ENCODE peak calls at places on chromosomes 2 and 18, in seven cellular contexts. V is stomach, F is breast epithelium, M is body of pancreas, S is HFFc6, D is omental fat pad, B is OCI-LY7. C is an unnamed sample.
A peak's percentile ranks its signal among the peaks of the same experiment; 100 is the strongest.

GRCh38 chr18:36412778-36413177 is 115.3 kb downstream of the FHOD3 start:
- DNase-seq in V (no peak), F (no peak), M (peak; percentile 19), S (peak; percentile 26), D (no peak), B (no peak), C (peak; percentile 37)

GRCh38 chr2:9768388-9768787 is 74.9 kb upstream of the TAF1B start:
- DNase-seq in V (no peak), F (peak; percentile 28), M (peak; percentile 64), S (no peak), D (no peak), B (no peak), C (no peak)

GRCh38 chr18:35074581-35074980 is 33.4 kb downstream of the MAPRE2 start:
- DNase-seq in V (no peak), F (no peak), M (no peak), S (no peak), D (no peak), B (no peak), C (no peak)

GRCh38 chr18:2985628-2986027 is 27.3 kb downstream of the LPIN2 start:
- DNase-seq in V (no peak), F (no peak), M (no peak), S (peak; percentile 48), D (no peak), B (peak; percentile 71), C (peak; percentile 34)

GRCh38 chr18:42707080-42707479 is 408.4 kb downstream of the RIT2 start:
- DNase-seq in V (no peak), F (no peak), M (no peak), S (no peak), D (no peak), B (no peak), C (no peak)

GRCh38 chr2:240930631-240931318 is 24.6 kb downstream of the CROCC2 start:
- DNase-seq in V (peak; percentile 17), F (peak; percentile 30), M (no peak), S (no peak), D (peak; percentile 5), B (no peak), C (peak; percentile 1)

GRCh38 chr18:13613591-13614317 is 112.6 kb downstream of the FAM210A start:
- DNase-seq in V (no peak), F (no peak), M (no peak), S (no peak), D (no peak), B (peak; percentile 88), C (no peak)

GRCh38 chr2:20539776-20540586 is 93.1 kb downstream of the RHOB start:
- DNase-seq in V (no peak), F (no peak), M (no peak), S (no peak), D (no peak), B (no peak), C (no peak)

GRCh38 chr2:64854773-64855237 is 134.4 kb upstream of the SLC1A4 start:
- DNase-seq in V (no peak), F (no peak), M (no peak), S (no peak), D (no peak), B (no peak), C (no peak)

GRCh38 chr2:147756103-147756502 is 88.7 kb upstream of the ACVR2A start:
- DNase-seq in V (no peak), F (no peak), M (no peak), S (no peak), D (no peak), B (no peak), C (no peak)

GRCh38 chr2:113686537-113686936 is 59.5 kb downstream of the RABL2A start:
- DNase-seq in V (no peak), F (no peak), M (no peak), S (peak; percentile 49), D (no peak), B (no peak), C (no peak)

GRCh38 chr2:205902041-205902898 is 183.7 kb downstream of the INO80D start:
- DNase-seq in V (no peak), F (no peak), M (no peak), S (peak; percentile 38), D (no peak), B (no peak), C (no peak)

GRCh38 chr2:236833501-236834186 is 252.0 kb upstream of the COPS8 start:
- DNase-seq in V (no peak), F (no peak), M (no peak), S (no peak), D (no peak), B (no peak), C (no peak)

GRCh38 chr2:207394812-207395534 is 134.8 kb upstream of the CREB1 start:
- DNase-seq in V (no peak), F (no peak), M (no peak), S (peak; percentile 98), D (peak; percentile 38), B (no peak), C (no peak)

GRCh38 chr2:133862400-133862977 is 294.2 kb upstream of the NCKAP5 start:
- DNase-seq in V (no peak), F (no peak), M (no peak), S (no peak), D (no peak), B (no peak), C (no peak)

GRCh38 chr18:59515147-59515546 is 156.1 kb upstream of the LMAN1 start:
- DNase-seq in V (no peak), F (no peak), M (no peak), S (no peak), D (no peak), B (no peak), C (no peak)

GRCh38 chr2:237927135-237927534 is 39.7 kb upstream of the UBE2F start:
- DNase-seq in V (no peak), F (no peak), M (no peak), S (no peak), D (no peak), B (no peak), C (no peak)

GRCh38 chr2:170585067-170585466 is 130.1 kb upstream of the SP5 start:
- DNase-seq in V (no peak), F (no peak), M (no peak), S (no peak), D (no peak), B (no peak), C (no peak)

GRCh38 chr2:218067523-218067922 is 1.5 kb upstream of the RUFY4 start:
- DNase-seq in V (no peak), F (no peak), M (no peak), S (no peak), D (no peak), B (no peak), C (no peak)

GRCh38 chr2:31996571-31997150 is 14.1 kb downstream of the MEMO1 start:
- DNase-seq in V (no peak), F (no peak), M (no peak), S (no peak), D (no peak), B (no peak), C (no peak)

GRCh38 chr2:68115965-68116364 is 41.7 kb upstream of the PNO1 start:
- DNase-seq in V (no peak), F (no peak), M (no peak), S (no peak), D (no peak), B (no peak), C (no peak)

GRCh38 chr2:66571873-66572272 is 136.9 kb downstream of the MEIS1 start:
- DNase-seq in V (no peak), F (no peak), M (no peak), S (peak; percentile 74), D (no peak), B (no peak), C (no peak)

GRCh38 chr2:33267745-33268144 is 208.7 kb upstream of the RASGRP3 start:
- DNase-seq in V (no peak), F (no peak), M (no peak), S (peak; percentile 41), D (no peak), B (no peak), C (no peak)

DNA sequence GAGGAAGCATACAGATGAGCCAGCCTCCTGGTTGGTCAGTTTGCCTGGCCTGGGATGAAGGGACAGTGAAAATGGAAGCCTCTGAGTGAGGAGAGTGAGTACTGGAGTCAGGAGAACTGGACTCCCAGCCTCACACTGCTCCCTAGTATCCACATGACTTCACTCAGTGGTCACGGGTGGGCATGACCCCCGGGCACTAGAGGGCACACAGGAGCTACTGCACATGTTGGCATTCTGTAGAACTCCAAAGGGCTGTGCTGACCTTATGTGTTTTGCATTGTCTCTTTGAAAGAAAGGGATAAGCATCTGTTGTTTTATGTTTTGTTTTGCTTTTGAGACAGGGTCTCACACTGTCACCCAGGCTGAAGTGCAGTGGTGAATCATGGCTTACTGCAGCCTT is 23.7 kb downstream of the NCAPH start:
- DNase-seq in V (no peak), F (no peak), M (peak; percentile 25), S (no peak), D (no peak), B (peak; percentile 9), C (peak; percentile 50)
- TF ChIP-seq CTCF in V (no peak), F (no peak), M (peak; percentile 31), S (peak; percentile 28), D (no peak), B (peak; percentile 61), C (peak; percentile 24)

DNA sequence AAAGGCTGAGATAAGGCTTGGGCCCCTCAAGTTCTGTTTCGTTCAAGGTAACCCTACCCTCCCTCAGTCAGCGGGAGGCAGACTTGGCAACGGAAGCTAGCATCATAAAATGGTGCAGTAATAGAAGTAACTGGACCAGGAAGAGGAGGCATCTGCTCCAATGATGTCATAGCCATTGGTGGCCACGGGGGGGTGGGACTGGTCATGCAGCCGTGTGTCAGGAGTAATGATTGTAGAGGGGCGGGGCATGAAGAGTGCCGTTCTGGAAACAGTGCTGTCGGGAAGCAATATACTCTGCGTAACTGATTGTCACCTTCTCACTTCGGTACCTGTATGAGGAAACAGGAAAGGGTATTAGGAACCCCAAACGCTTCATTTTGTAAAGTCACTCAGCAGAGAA is 6.9 kb upstream of the POLR2D start:
- DNase-seq in V (no peak), F (no peak), M (peak; percentile 24), S (no peak), D (no peak), B (no peak), C (no peak)
- TF ChIP-seq CTCF in V (no peak), F (no peak), M (no peak), S (peak; percentile 54), D (no peak), B (no peak), C (no peak)

GRCh38 chr2:6676776-6677175 is 188.9 kb downstream of the CMPK2 start:
- DNase-seq in V (no peak), F (no peak), M (no peak), S (no peak), D (no peak), B (no peak), C (no peak)
- TF ChIP-seq CTCF in V (no peak), F (no peak), M (no peak), S (no peak), D (no peak), B (no peak), C (no peak)

GRCh38 chr2:70546376-70546775 is 7.2 kb downstream of the TGFA start:
- DNase-seq in V (no peak), F (no peak), M (no peak), S (no peak), D (no peak), B (no peak), C (no peak)

GRCh38 chr2:70546885-70547284 is 6.7 kb downstream of the TGFA start:
- DNase-seq in V (no peak), F (no peak), M (no peak), S (no peak), D (no peak), B (no peak), C (no peak)

GRCh38 chr2:70536517-70537060 is 17.0 kb downstream of the TGFA start:
- DNase-seq in V (no peak), F (no peak), M (no peak), S (no peak), D (no peak), B (no peak), C (no peak)

GRCh38 chr2:70537840-70538239 is 15.8 kb downstream of the TGFA start:
- DNase-seq in V (no peak), F (no peak), M (no peak), S (no peak), D (no peak), B (no peak), C (no peak)

GRCh38 chr2:70541481-70542020 is 12.1 kb downstream of the TGFA start:
- DNase-seq in V (no peak), F (no peak), M (no peak), S (peak; percentile 35), D (no peak), B (no peak), C (no peak)
- TF ChIP-seq CTCF in V (no peak), F (no peak), M (no peak), S (no peak), D (no peak), B (no peak), C (no peak)

C was measured in Calu3.